ENCODE peak calls at places on chromosome 2, in five cellular contexts. B is K562, Y is transverse colon, R is right lobe of liver, A is IMR-90. S is an unnamed sample. For H3K4me1, the result is how much of the 10 kb centered on the place peaks cover.

GRCh38 chr2:208358758-208359631 is 47.6 kb upstream of the PTH2R start:
- DNase-seq in B (no peak), R (peak), Y (no peak), A (no peak), S (no peak)

GRCh38 chr2:65436825-65437221 is 4.4 kb upstream of the SPRED2 start:
- DNase-seq in A (no peak), Y (no peak), B (peak), R (no peak), S (no peak)

GRCh38 chr2:241256168-241256545 is 59.3 kb downstream of the HDLBP start:
- DNase-seq in Y (no peak), R (peak), B (no peak), A (no peak), S (no peak)

GRCh38 chr2:28325567-28326468 is 66.8 kb upstream of the FOSL2 start:
- DNase-seq in B (peak), Y (no peak), R (no peak), A (no peak), S (no peak)

GRCh38 chr2:186339716-186340115 is 146.3 kb upstream of the ZC3H15 start:
- DNase-seq in A (peak), Y (no peak), B (no peak), R (no peak), S (no peak)

GRCh38 chr2:169438476-169438875 is 40.8 kb upstream of the BBS5 start:
- DNase-seq in Y (no peak), B (no peak), A (no peak), R (no peak), S (no peak)

GRCh38 chr2:53216805-53217204 is 550.8 kb upstream of the CHAC2 start:
- DNase-seq in Y (no peak), R (no peak), B (no peak), A (no peak), S (no peak)

GRCh38 chr2:169006665-169007064 is 24.5 kb downstream of the ABCB11 start:
- DNase-seq in Y (no peak), A (no peak), B (no peak), R (no peak), S (no peak)

GRCh38 chr2:193276069-193276468 is 1081.3 kb upstream of the TMEFF2 start:
- DNase-seq in A (no peak), B (peak), Y (no peak), R (no peak), S (no peak)

GRCh38 chr2:101986386-101986785 is 5.4 kb upstream of the IL1R2 start:
- DNase-seq in A (no peak), R (no peak), Y (no peak), B (no peak), S (no peak)

GRCh38 chr2:240319855-240320560 is 115.5 kb upstream of the GPC1 start:
- DNase-seq in A (peak), B (peak), Y (no peak), R (peak), S (peak)

GRCh38 chr2:213098612-213099011 is 52.8 kb downstream of the IKZF2 start:
- DNase-seq in Y (no peak), R (no peak), A (no peak), B (no peak), S (no peak)

GRCh38 chr2:202627042-202627441 is 7.7 kb upstream of the FAM117B start:
- DNase-seq in A (no peak), B (no peak), Y (no peak), R (no peak), S (no peak)

GRCh38 chr2:29879456-29879855 is 41.9 kb downstream of the ALK start:
- DNase-seq in Y (no peak), A (no peak), B (no peak), R (no peak), S (no peak)

GRCh38 chr2:233853353-233853752 is 982 bp downstream of the HJURP start:
- DNase-seq in R (no peak), A (no peak), Y (no peak), B (no peak), S (no peak)

GRCh38 chr2:222038086-222038802 is 260.6 kb downstream of the PAX3 start:
- DNase-seq in A (peak), B (no peak), R (no peak), Y (no peak), S (no peak)

GRCh38 chr2:82656370-82656769 is 1802.7 kb downstream of the SUCLG1 start:
- DNase-seq in B (no peak), Y (no peak), R (no peak), A (no peak), S (no peak)

GRCh38 chr2:210593166-210593565 is 36.8 kb downstream of the CPS1 start:
- DNase-seq in Y (no peak), A (peak), R (no peak), B (no peak), S (no peak)

GRCh38 chr2:72988041-72988440 is 70.7 kb downstream of the EMX1 start:
- DNase-seq in R (peak), B (no peak), A (no peak), Y (peak), S (peak)

GRCh38 chr2:117958186-117958585 is 55.7 kb downstream of the CCDC93 start:
- DNase-seq in Y (no peak), B (no peak), R (no peak), A (peak), S (no peak)

GRCh38 chr2:216245391-216245790 is 126.9 kb downstream of the MARCHF4 start:
- DNase-seq in B (no peak), A (no peak), R (peak), Y (no peak), S (no peak)

GRCh38 chr2:63880603-63881002 is 38.9 kb downstream of the UGP2 start:
- DNase-seq in B (no peak), R (no peak), Y (no peak), A (no peak), S (no peak)

GRCh38 chr2:62478093-62478580 is 27.9 kb downstream of the TMEM17 start:
- DNase-seq in R (no peak), B (no peak), Y (peak), A (peak), S (no peak)

GRCh38 chr2:8125741-8126691 is 555.8 kb upstream of the ID2 start:
- DNase-seq in A (peak), Y (no peak), B (no peak), R (peak), S (no peak)
- TF ChIP-seq POLR2A in A (no peak), Y (no peak), B (no peak), R (peak), S (no peak)

GRCh38 chr2:100562613-100563406 is at the start of gene PDCL3:
- DNase-seq in R (peak), Y (peak), B (peak), A (peak), S (peak)
- H3K4me1 ChIP-seq in R (under half), Y (under half), B (under half), A (under half), S (under half)

GRCh38 chr2:126656311-126657145 is 570 bp downstream of the GYPC start:
- DNase-seq in B (peak), R (no peak), Y (peak), A (peak), S (peak)
- TF ChIP-seq POLR2A in B (peak), R (no peak), Y (peak), A (no peak), S (no peak)

GRCh38 chr2:239292956-239293355 is 107.9 kb downstream of the HDAC4 start:
- DNase-seq in A (no peak), B (no peak), R (no peak), Y (peak), S (no peak)

GRCh38 chr2:239295377-239296019 is 105.3 kb downstream of the HDAC4 start:
- DNase-seq in R (no peak), Y (no peak), A (no peak), B (no peak), S (no peak)

GRCh38 chr2:239294571-239295054 is 106.2 kb downstream of the HDAC4 start:
- DNase-seq in A (no peak), Y (peak), R (no peak), B (peak), S (peak)

GRCh38 chr2:239292531-239292930 is 108.3 kb downstream of the HDAC4 start:
- DNase-seq in A (no peak), B (no peak), Y (peak), R (no peak), S (no peak)

DNA sequence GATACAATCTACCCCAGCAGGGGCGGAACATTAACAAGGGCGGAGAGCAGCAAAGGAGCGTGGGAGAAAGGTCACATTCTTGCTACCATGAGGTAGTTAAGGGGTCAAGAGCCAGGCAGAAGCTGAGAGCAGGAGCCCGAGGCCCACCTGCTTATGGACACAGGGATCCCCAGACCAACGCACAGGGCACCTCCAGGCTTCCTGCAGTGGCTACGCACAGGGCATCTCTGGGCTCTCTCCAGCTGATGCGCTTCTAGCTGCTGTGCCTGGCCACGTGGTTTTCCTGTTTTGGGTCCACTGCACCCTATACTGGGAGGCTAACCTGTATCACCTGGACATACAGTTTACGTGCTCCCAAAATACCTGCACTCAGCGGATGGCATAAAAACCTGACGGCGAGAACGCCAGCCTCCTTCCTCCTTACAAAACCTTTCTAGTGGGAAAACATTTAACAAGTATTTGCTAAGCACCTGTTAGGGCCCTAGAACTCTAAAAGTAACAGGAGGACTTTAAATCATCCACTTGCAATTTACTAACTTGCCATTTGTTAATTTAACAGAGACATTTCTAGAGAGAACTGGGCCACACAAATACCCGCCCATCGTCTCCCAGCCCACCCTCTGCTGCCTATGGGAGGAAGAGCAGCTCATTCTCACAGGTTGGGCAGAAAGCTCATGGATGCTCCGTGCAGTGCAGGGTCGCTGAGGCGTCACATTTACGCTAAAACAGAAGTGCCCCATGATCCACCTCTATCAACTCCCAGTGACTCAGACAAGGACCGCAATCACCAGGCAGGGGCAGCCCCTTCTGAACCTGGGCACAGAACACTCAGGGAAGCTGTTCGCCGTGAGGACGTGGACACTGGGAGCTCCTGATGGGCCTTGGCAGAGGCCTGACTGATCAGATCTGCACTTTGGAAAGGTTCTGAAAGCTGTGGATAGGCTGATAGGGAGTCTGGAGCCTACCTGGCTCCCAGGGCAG is 107.1 kb downstream of the HDAC4 start:
- DNase-seq in A (no peak), R (no peak), Y (peak), B (peak), S (peak)
- H3K4me1 ChIP-seq in A (under half), R (half or more), Y (half or more), B (under half), S (under half)

GRCh38 chr2:129336276-129336675 is 643.2 kb upstream of the RAB6C start:
- DNase-seq in Y (no peak), R (no peak), A (no peak), B (no peak), S (no peak)

GRCh38 chr2:129337076-129337475 is 642.4 kb upstream of the RAB6C start:
- DNase-seq in Y (no peak), A (no peak), B (peak), R (no peak), S (no peak)

GRCh38 chr2:129334128-129334527 is 645.3 kb upstream of the RAB6C start:
- DNase-seq in Y (no peak), R (no peak), A (no peak), B (no peak), S (no peak)

GRCh38 chr2:129331638-129332037 is 647.8 kb upstream of the RAB6C start:
- DNase-seq in Y (no peak), R (no peak), A (no peak), B (no peak), S (no peak)

DNA sequence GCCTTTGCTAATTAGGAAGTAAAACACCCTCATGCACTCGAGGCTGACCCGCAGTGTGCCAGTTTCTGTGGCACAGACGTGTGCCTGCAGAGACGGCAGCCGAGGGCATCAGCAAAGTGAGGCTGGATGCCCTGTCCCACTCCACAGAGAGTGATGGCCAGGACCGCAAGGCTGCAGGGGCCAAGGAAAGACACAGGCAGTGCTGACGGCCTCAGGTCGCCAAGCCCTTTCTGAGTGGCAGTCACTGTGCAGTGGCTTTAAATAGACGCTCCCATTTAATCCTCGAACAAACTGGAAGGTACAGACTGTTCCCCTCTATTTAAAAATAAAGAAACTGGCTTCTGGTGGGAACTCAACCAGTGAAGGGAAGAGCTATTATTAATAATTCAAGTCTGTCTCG is 644.8 kb upstream of the RAB6C start:
- DNase-seq in A (no peak), B (no peak), Y (no peak), R (no peak), S (no peak)
- TF ChIP-seq POLR2A in A (no peak), B (no peak), Y (no peak), R (no peak), S (no peak)

GRCh38 chr2:195662138-195662537 is 5.1 kb downstream of the SLC39A10 start:
- DNase-seq in A (no peak), B (peak), R (no peak), Y (no peak), S (no peak)

GRCh38 chr2:195664528-195664927 is 7.5 kb downstream of the SLC39A10 start:
- DNase-seq in B (no peak), Y (no peak), A (peak), R (no peak), S (no peak)

GRCh38 chr2:195660265-195660890 is 3.4 kb downstream of the SLC39A10 start:
- DNase-seq in R (peak), A (peak), B (peak), Y (peak), S (peak)

GRCh38 chr2:195666113-195666712 is 9.2 kb downstream of the SLC39A10 start:
- DNase-seq in Y (no peak), R (no peak), A (no peak), B (no peak), S (no peak)

GRCh38 chr2:195663007-195663406 is 6.0 kb downstream of the SLC39A10 start:
- DNase-seq in R (no peak), B (no peak), Y (no peak), A (no peak), S (no peak)
- H3K4me1 ChIP-seq in R (under half), B (under half), Y (half or more), A (under half), S (under half)

GRCh38 chr2:127609031-127609751 is 36.8 kb upstream of the GPR17 start:
- DNase-seq in R (no peak), Y (no peak), B (no peak), A (no peak), S (no peak)
- TF ChIP-seq POLR2A in R (no peak), Y (no peak), B (no peak), A (no peak), S (no peak)

DNA sequence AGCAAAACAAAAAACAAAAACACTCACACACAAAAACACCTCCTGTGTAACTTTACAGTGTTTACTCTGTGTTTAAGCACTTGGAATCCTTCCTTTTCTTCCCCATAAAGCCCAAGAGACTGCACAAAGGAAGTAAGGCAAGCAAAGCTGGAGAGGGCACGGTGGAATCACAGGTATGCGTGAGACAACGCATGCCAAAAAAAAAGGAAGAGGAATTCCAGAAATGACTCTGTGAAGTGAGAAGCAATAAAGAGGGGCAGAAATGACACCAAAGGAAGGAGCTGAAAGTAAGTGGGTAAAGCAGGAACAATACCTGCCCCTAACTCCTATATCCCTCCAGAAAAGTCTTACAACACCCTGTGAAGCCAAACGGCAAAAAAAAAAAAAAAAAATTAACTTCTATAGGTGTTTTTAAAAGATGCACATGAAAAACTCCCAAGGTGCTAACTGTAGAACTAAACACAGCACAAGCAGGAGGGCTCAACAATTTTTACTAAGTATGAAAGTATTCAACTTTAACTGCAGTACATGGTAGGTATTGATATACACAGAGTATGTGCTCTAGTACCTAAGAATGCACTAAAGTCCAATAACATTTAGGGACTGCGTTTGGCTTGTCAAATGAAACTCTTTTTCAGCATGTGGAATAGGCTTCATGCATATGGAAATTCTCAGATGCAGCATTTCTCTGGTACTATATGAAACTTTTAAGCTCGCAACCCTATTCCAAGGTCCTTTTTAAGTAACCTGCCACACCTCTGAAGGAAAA is 9.1 kb downstream of the RND3 start:
- DNase-seq in R (no peak), A (peak), B (no peak), Y (no peak), S (no peak)
- H3K4me1 ChIP-seq in R (half or more), A (under half), B (under half), Y (half or more), S (half or more)

GRCh38 chr2:162340822-162341221 is 3.1 kb upstream of the GCA start:
- DNase-seq in B (no peak), A (no peak), Y (no peak), R (no peak), S (no peak)

GRCh38 chr2:162342841-162343240 is 1.1 kb upstream of the GCA start:
- DNase-seq in Y (no peak), B (no peak), R (no peak), A (no peak), S (no peak)

GRCh38 chr2:162343492-162343823 is 474 bp upstream of the GCA start:
- DNase-seq in Y (no peak), A (no peak), B (no peak), R (no peak), S (no peak)

GRCh38 chr2:162344617-162344950 is 652 bp downstream of the GCA start:
- DNase-seq in Y (peak), A (no peak), B (no peak), R (no peak), S (no peak)

GRCh38 chr2:162343824-162344616 is at the start of gene GCA:
- DNase-seq in Y (peak), R (peak), B (peak), A (peak), S (peak)
- TF ChIP-seq POLR2A in Y (peak), R (peak), B (no peak), A (no peak), S (peak)

DNA sequence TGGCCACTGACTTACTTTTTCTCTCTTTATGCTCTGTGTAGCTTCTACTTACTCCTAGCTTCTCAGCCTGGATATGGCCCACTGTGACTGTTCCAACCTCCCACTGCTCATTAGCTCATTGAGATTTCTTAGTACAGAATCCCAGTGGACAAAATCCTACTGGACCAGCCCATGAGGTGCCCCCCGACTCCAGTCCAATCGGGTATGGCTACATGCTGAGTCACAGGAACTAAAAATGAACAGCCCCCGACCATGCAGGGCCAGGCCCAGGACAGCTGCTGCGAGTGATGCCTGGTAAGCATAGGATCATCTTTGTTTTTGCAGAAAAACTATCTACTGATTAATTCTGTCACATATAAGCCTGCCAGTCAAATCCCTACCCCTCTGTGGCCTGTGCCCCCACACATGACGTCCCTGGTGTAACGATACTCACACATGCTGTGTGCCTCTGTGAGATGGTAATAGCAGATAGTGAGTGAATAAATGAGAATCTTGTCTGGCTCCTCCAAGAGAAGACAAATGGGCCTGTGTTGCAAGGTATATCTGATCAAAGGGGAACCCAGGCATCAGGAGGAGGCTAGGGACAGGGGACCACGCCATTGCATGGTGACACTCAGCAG is 85.9 kb upstream of the KLF7 start:
- DNase-seq in B (no peak), R (no peak), Y (no peak), A (peak), S (no peak)
- H3K4me1 ChIP-seq in B (under half), R (under half), Y (under half), A (under half), S (under half)

S was measured in suprapubic skin.